ENCODE peak calls at places on chromosomes 6 and 20, in six cellular contexts. K is nephron progenitor cell, O is Ammon's horn, U is NAMALWA, Z is T-helper 2 cell, W is naive B cell. V is an unnamed sample.

GRCh38 chr6:7727951-7728854 is 2.3 kb downstream of the BMP6 start:
- DNase-seq in K (peak), O (peak), U (no peak), Z (no peak), W (peak), V (no peak)

GRCh38 chr6:126539022-126539421 is 199.1 kb downstream of the CENPW start:
- DNase-seq in K (no peak), O (no peak), U (no peak), Z (no peak), W (no peak), V (no peak)

GRCh38 chr20:10172998-10173655 is 45.5 kb upstream of the SNAP25 start:
- DNase-seq in K (no peak), O (peak), U (no peak), Z (no peak), W (no peak), V (no peak)

GRCh38 chr6:136744889-136745288 is 47.4 kb downstream of the MAP3K5 start:
- DNase-seq in K (no peak), O (no peak), U (no peak), Z (no peak), W (no peak), V (no peak)

GRCh38 chr20:25041813-25042530 is 16.0 kb downstream of the ACSS1 start:
- DNase-seq in K (no peak), O (no peak), U (no peak), Z (no peak), W (no peak), V (no peak)

GRCh38 chr6:166305562-166306117 is 2.6 kb downstream of the PRR18 start:
- DNase-seq in K (no peak), O (peak), U (no peak), Z (no peak), W (no peak), V (no peak)

GRCh38 chr6:162379762-162380409 is 347.7 kb downstream of the PRKN start:
- DNase-seq in K (no peak), O (no peak), U (no peak), Z (no peak), W (no peak), V (no peak)

GRCh38 chr20:63163596-63164560 is 52.1 kb downstream of the YTHDF1 start:
- DNase-seq in K (no peak), O (peak), U (no peak), Z (no peak), W (no peak), V (no peak)

GRCh38 chr20:45044084-45044573 is 56.8 kb downstream of the KCNS1 start:
- DNase-seq in K (peak), O (peak), U (peak), Z (peak), W (peak), V (peak)

GRCh38 chr6:150628908-150629307 is 29.2 kb downstream of the PLEKHG1 start:
- DNase-seq in K (no peak), O (no peak), U (no peak), Z (no peak), W (no peak), V (no peak)